ENCODE peak calls at places on chromosome 9, in five cellular contexts. A is hepatocyte, X is adrenal gland, S is fibroblast of mammary gland, E is tibial artery. O is an unnamed sample.
A peak's percentile ranks its signal among the peaks of the same experiment; 100 is the strongest.

GRCh38 chr9:69620731-69621130 is 51.4 kb downstream of the APBA1 start:
- DNase-seq in X (no peak), E (no peak), A (no peak), S (no peak), O (no peak)

GRCh38 chr9:134887686-134888602 is 7.3 kb downstream of the FCN2 start:
- DNase-seq in S (no peak), E (no peak), A (no peak), X (peak; percentile 16), O (no peak)

GRCh38 chr9:87337335-87338074 is 160.2 kb upstream of the DAPK1 start:
- DNase-seq in E (no peak), S (peak; percentile 24), A (peak; percentile 19), X (no peak), O (peak; percentile 47)

GRCh38 chr9:128374221-128374675 is 3.1 kb downstream of the URM1 start:
- DNase-seq in E (no peak), S (no peak), X (no peak), A (no peak), O (no peak)

GRCh38 chr9:137694962-137695875 is 76.4 kb downstream of the EHMT1 start:
- DNase-seq in A (peak; percentile 71), E (no peak), X (peak; percentile 71), S (peak; percentile 49), O (peak; percentile 57)

GRCh38 chr9:91905958-91906585 is 44.0 kb downstream of the ROR2 start:
- DNase-seq in X (peak; percentile 58), S (no peak), A (no peak), E (peak; percentile 35), O (peak; percentile 66)

GRCh38 chr9:98678244-98678842 is 30.4 kb downstream of the GABBR2 start:
- DNase-seq in A (no peak), S (peak; percentile 16), E (no peak), X (no peak), O (no peak)

GRCh38 chr9:88388886-88389617 is 808 bp downstream of the SPIN1 start:
- DNase-seq in X (peak; percentile 79), E (peak; percentile 40), A (peak; percentile 85), S (peak; percentile 60), O (peak; percentile 78)

GRCh38 chr9:132472199-132472598 is 62.2 kb downstream of the CFAP77 start:
- DNase-seq in S (no peak), E (no peak), A (no peak), X (no peak), O (no peak)

GRCh38 chr9:127751269-127752054 is 16.4 kb upstream of the TOR2A start:
- DNase-seq in E (no peak), X (peak; percentile 60), S (peak; percentile 15), A (peak; percentile 64), O (peak; percentile 30)

GRCh38 chr9:33198163-33198562 is 31.0 kb upstream of the B4GALT1 start:
- DNase-seq in S (peak; percentile 77), E (peak; percentile 71), A (no peak), X (no peak), O (peak; percentile 48)

GRCh38 chr9:134592018-134592818 is 49.4 kb upstream of the COL5A1 start:
- DNase-seq in A (peak; percentile 62), E (peak; percentile 45), S (peak; percentile 94), X (no peak), O (peak; percentile 90)

GRCh38 chr9:88143179-88143578 is 4.9 kb upstream of the SPATA31C2 start:
- DNase-seq in S (no peak), E (no peak), A (no peak), X (no peak), O (no peak)

GRCh38 chr9:71861618-71862017 is 49.4 kb downstream of the ABHD17B start:
- DNase-seq in S (no peak), A (no peak), E (no peak), X (no peak), O (no peak)

GRCh38 chr9:124720429-124721108 is 50.5 kb downstream of the NR6A1 start:
- DNase-seq in X (no peak), E (no peak), S (no peak), A (no peak), O (no peak)

GRCh38 chr9:105884416-105884815 is 190.1 kb downstream of the TMEM38B start:
- DNase-seq in S (no peak), A (no peak), E (no peak), X (no peak), O (no peak)

GRCh38 chr9:12798066-12798770 is 23.4 kb downstream of the LURAP1L start:
- DNase-seq in S (no peak), E (no peak), A (no peak), X (no peak), O (no peak)

GRCh38 chr9:33133186-33133585 is 34.0 kb downstream of the B4GALT1 start:
- DNase-seq in S (peak; percentile 42), X (no peak), A (no peak), E (peak; percentile 6), O (no peak)

GRCh38 chr9:133406480-133407307 is 11.1 kb downstream of the REXO4 start:
- DNase-seq in X (peak; percentile 82), A (peak; percentile 88), E (peak; percentile 42), S (peak; percentile 75), O (peak; percentile 72)

GRCh38 chr9:128431207-128431606 is 10.6 kb downstream of the CERCAM start:
- DNase-seq in S (no peak), A (no peak), E (no peak), X (no peak), O (no peak)

GRCh38 chr9:98890256-98890655 is 53.5 kb upstream of the COL15A1 start:
- DNase-seq in S (no peak), E (no peak), A (no peak), X (peak; percentile 21), O (no peak)

GRCh38 chr9:96293481-96293880 is 8.5 kb downstream of the HSD17B3 start:
- DNase-seq in A (no peak), S (peak; percentile 22), E (no peak), X (no peak), O (peak; percentile 10)

GRCh38 chr9:127175764-127176163 is 53.3 kb upstream of the ANGPTL2 start:
- DNase-seq in X (no peak), E (no peak), A (no peak), S (no peak), O (no peak)

GRCh38 chr9:87873607-87874319 is 8.9 kb upstream of the SPATA31E1 start:
- DNase-seq in A (no peak), S (no peak), E (no peak), X (no peak), O (peak; percentile 66)

GRCh38 chr9:113590991-113591898 is 127.7 kb downstream of the RGS3 start:
- DNase-seq in S (peak; percentile 71), X (peak; percentile 91), A (peak; percentile 89), E (peak; percentile 83), O (peak; percentile 73)

GRCh38 chr9:113592806-113593575 is 129.5 kb downstream of the RGS3 start:
- DNase-seq in S (no peak), X (no peak), A (no peak), E (no peak), O (no peak)

GRCh38 chr9:113593682-113594281 is 130.3 kb downstream of the RGS3 start:
- DNase-seq in X (peak; percentile 97), A (peak; percentile 97), E (peak; percentile 95), S (peak; percentile 96), O (peak; percentile 96)

GRCh38 chr9:113590389-113590788 is 126.9 kb downstream of the RGS3 start:
- DNase-seq in X (no peak), S (no peak), E (no peak), A (no peak), O (no peak)

GRCh38 chr9:113591899-113592625 is 128.5 kb downstream of the RGS3 start:
- DNase-seq in S (no peak), E (no peak), X (no peak), A (no peak), O (no peak)
- TF ChIP-seq CTCF in S (no peak), E (no peak), X (no peak), A (no peak), O (no peak)

GRCh38 chr9:109120204-109120789 is 550 bp upstream of the TMEM245 start:
- DNase-seq in X (no peak), A (no peak), S (no peak), E (no peak), O (no peak)

GRCh38 chr9:109118802-109119438 is 827 bp downstream of the TMEM245 start:
- DNase-seq in X (peak; percentile 43), A (peak; percentile 23), E (no peak), S (no peak), O (peak; percentile 25)

GRCh38 chr9:109115931-109116541 is 3.7 kb downstream of the TMEM245 start:
- DNase-seq in X (peak; percentile 64), A (no peak), S (peak; percentile 50), E (no peak), O (peak; percentile 48)

GRCh38 chr9:109119439-109120203 is at the start of gene TMEM245:
- DNase-seq in A (peak; percentile 98), X (peak; percentile 98), S (peak; percentile 99), E (peak; percentile 97), O (peak; percentile 99)

GRCh38 chr9:109117856-109118801 is 1.6 kb downstream of the TMEM245 start:
- DNase-seq in X (peak; percentile 71), S (peak; percentile 95), E (peak; percentile 59), A (peak; percentile 73), O (peak; percentile 99)
- H3K4me3 ChIP-seq in X (peak overlapping the region; percentile 69), S (peak overlapping the region; percentile 82), E (peak overlapping the region; percentile 89), A (peak overlapping the region; percentile 61), O (peak overlapping the region; percentile 75)

GRCh38 chr9:68560131-68560844 is 19.6 kb upstream of the TMEM252 start:
- DNase-seq in X (peak; percentile 66), E (peak; percentile 62), A (peak; percentile 37), S (peak; percentile 70), O (peak; percentile 48)
- TF ChIP-seq CTCF in X (peak; percentile 23), E (peak; percentile 22), A (peak; percentile 30), S (peak; percentile 40), O (peak; percentile 45)

GRCh38 chr9:93205045-93205768 is 21.3 kb downstream of the WNK2 start:
- DNase-seq in E (peak; percentile 45), X (peak; percentile 32), S (no peak), A (peak; percentile 67), O (no peak)

GRCh38 chr9:93203713-93204469 is 20.0 kb downstream of the WNK2 start:
- DNase-seq in A (no peak), S (no peak), X (no peak), E (no peak), O (no peak)

GRCh38 chr9:93202919-93203712 is 19.2 kb downstream of the WNK2 start:
- DNase-seq in E (no peak), X (no peak), A (no peak), S (no peak), O (no peak)

GRCh38 chr9:93205896-93206575 is 22.1 kb downstream of the WNK2 start:
- DNase-seq in X (no peak), E (no peak), A (no peak), S (no peak), O (no peak)

DNA sequence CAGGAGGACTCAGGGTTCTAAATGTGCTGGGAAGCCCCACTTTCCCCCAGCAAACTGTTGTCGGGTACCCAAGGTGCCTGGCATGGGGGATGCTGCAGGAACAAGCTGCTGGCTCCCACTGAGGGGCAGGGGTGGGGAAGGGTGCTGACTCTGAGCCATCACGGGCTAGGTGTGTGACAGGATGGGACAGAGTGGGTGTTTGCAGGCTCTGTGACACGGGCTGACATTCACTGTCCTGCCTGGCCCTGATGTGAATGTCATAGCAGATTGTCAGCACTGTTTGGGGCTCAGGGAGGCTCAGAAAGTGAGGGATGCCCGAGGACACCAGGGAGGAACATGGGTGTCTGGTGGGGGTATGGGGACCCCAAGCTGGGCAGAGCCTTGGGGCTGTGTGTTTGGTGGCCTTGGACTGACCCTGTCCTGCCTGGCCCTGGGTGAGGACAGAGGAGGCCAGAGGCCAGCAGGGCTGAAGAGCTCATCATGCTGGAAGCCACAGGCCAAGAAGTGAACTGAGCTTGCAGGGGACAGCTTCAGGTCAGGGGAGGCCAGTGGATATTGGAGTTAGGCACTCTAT is 20.6 kb downstream of the WNK2 start:
- DNase-seq in X (no peak), E (no peak), A (no peak), S (no peak), O (no peak)
- H3K4me3 ChIP-seq in X (no peak overlapping the region), E (no peak overlapping the region), A (no peak overlapping the region), S (no peak overlapping the region), O (no peak overlapping the region)

GRCh38 chr9:114075602-114076001 is 2.5 kb downstream of the AMBP start:
- DNase-seq in A (no peak), X (no peak), S (no peak), E (no peak), O (no peak)
- TF ChIP-seq CTCF in A (no peak), X (no peak), S (no peak), E (no peak), O (no peak)

O was measured in fibroblast of villous mesenchyme.